ENCODE peak calls at places on chromosomes 11 and 22, in eight cellular contexts. R is IMR-90, W is uterus, C is tibial artery, J is ovary, K is GM12864, G is astrocyte of the cerebellum, X is fibroblast of mammary gland. V is an unnamed sample.

GRCh38 chr11:2730323-2731284 is 30.8 kb upstream of the KCNQ1OT1 start:
- DNase-seq in R (no peak), W (no peak), C (no peak), J (no peak), K (no peak), G (no peak), X (no peak), V (peak)

GRCh38 chr22:35711336-35711735 is 6.3 kb upstream of the APOL5 start:
- DNase-seq in R (no peak), W (no peak), C (no peak), J (no peak), K (no peak), G (no peak), X (no peak), V (no peak)

GRCh38 chr11:75576445-75577049 is 14.5 kb downstream of the SERPINH1 start:
- DNase-seq in R (peak), W (no peak), C (peak), J (peak), K (no peak), G (peak), X (peak), V (peak)

GRCh38 chr22:27405672-27406388 is 395.7 kb downstream of the MN1 start:
- DNase-seq in R (peak), W (no peak), C (peak), J (peak), K (no peak), G (no peak), X (peak), V (peak)

GRCh38 chr11:11215944-11216343 is 137.1 kb downstream of the CSNK2A3 start:
- DNase-seq in R (no peak), W (no peak), C (no peak), J (no peak), K (no peak), G (no peak), X (no peak), V (no peak)

GRCh38 chr11:36617543-36617942 is 19.5 kb upstream of the RAG2 start:
- DNase-seq in R (no peak), W (no peak), C (no peak), J (no peak), K (no peak), G (no peak), X (no peak), V (no peak)

GRCh38 chr22:50713571-50714056 is 24.4 kb upstream of the ACR start:
- DNase-seq in R (no peak), W (no peak), C (no peak), J (no peak), K (no peak), G (no peak), X (no peak), V (peak)

GRCh38 chr22:25555506-25556060 is 8.9 kb upstream of the GRK3 start:
- DNase-seq in R (no peak), W (no peak), C (no peak), J (no peak), K (no peak), G (no peak), X (no peak), V (no peak)

GRCh38 chr11:68934321-68934645 is 30.6 kb downstream of the IGHMBP2 start:
- DNase-seq in R (no peak), W (no peak), C (no peak), J (no peak), K (no peak), G (no peak), X (no peak), V (no peak)

GRCh38 chr11:35174666-35175065 is 35.7 kb downstream of the CD44 start:
- DNase-seq in R (peak), W (no peak), C (no peak), J (no peak), K (no peak), G (peak), X (peak), V (no peak)

GRCh38 chr22:18110194-18110943 is at the start of gene TUBA8:
- DNase-seq in R (peak), W (no peak), C (peak), J (peak), K (no peak), G (no peak), X (no peak), V (peak)

GRCh38 chr11:59283825-59284772 is 71.4 kb upstream of the MPEG1 start:
- DNase-seq in R (peak), W (peak), C (peak), J (peak), K (peak), G (peak), X (peak), V (no peak)

GRCh38 chr11:120562806-120563425 is 51.4 kb downstream of the GRIK4 start:
- DNase-seq in R (no peak), W (no peak), C (no peak), J (peak), K (no peak), G (no peak), X (no peak), V (peak)

GRCh38 chr11:62370743-62371440 is 33.6 kb downstream of the ASRGL1 start:
- DNase-seq in R (no peak), W (no peak), C (no peak), J (no peak), K (no peak), G (no peak), X (no peak), V (peak)

GRCh38 chr11:66367561-66368312 is 3.8 kb downstream of the SLC29A2 start:
- DNase-seq in R (no peak), W (no peak), C (no peak), J (no peak), K (no peak), G (no peak), X (no peak), V (no peak)

GRCh38 chr11:66371627-66372415 is at the start of gene SLC29A2:
- DNase-seq in R (no peak), W (no peak), C (no peak), J (no peak), K (no peak), G (no peak), X (no peak), V (peak)

GRCh38 chr11:66366844-66367477 is 4.6 kb downstream of the SLC29A2 start:
- DNase-seq in R (no peak), W (no peak), C (no peak), J (no peak), K (no peak), G (no peak), X (no peak), V (no peak)

GRCh38 chr11:66368484-66368883 is 3.1 kb downstream of the SLC29A2 start:
- DNase-seq in R (no peak), W (no peak), C (no peak), J (no peak), K (no peak), G (no peak), X (no peak), V (no peak)

GRCh38 chr11:66369073-66369894 is 2.3 kb downstream of the SLC29A2 start:
- DNase-seq in R (no peak), W (no peak), C (no peak), J (no peak), K (no peak), G (no peak), X (no peak), V (no peak)
- H3K4me3 ChIP-seq in R (no peak), W (no peak), C (no peak), J (no peak), K (no peak), G (no peak), X (no peak), V (no peak)

GRCh38 chr11:4606231-4607015 is 1.6 kb downstream of the TRIM68 start:
- DNase-seq in R (peak), W (no peak), C (no peak), J (no peak), K (no peak), G (peak), X (peak), V (no peak)
- H3K4me3 ChIP-seq in R (peak), W (no peak), C (peak), J (peak), K (no peak), G (peak), X (no peak), V (peak)

GRCh38 chr22:37820350-37820749 is 2.8 kb upstream of the GALR3 start:
- DNase-seq in R (no peak), W (no peak), C (no peak), J (no peak), K (no peak), G (no peak), X (no peak), V (no peak)

GRCh38 chr22:37822079-37822833 is 926 bp upstream of the GALR3 start:
- DNase-seq in R (no peak), W (no peak), C (no peak), J (no peak), K (no peak), G (no peak), X (no peak), V (peak)

GRCh38 chr22:37827056-37827455 is 3.9 kb downstream of the GALR3 start:
- DNase-seq in R (no peak), W (peak), C (peak), J (peak), K (no peak), G (no peak), X (no peak), V (peak)

GRCh38 chr22:37824674-37825641 is 1.8 kb downstream of the GALR3 start:
- DNase-seq in R (no peak), W (no peak), C (no peak), J (no peak), K (no peak), G (no peak), X (no peak), V (peak)

DNA sequence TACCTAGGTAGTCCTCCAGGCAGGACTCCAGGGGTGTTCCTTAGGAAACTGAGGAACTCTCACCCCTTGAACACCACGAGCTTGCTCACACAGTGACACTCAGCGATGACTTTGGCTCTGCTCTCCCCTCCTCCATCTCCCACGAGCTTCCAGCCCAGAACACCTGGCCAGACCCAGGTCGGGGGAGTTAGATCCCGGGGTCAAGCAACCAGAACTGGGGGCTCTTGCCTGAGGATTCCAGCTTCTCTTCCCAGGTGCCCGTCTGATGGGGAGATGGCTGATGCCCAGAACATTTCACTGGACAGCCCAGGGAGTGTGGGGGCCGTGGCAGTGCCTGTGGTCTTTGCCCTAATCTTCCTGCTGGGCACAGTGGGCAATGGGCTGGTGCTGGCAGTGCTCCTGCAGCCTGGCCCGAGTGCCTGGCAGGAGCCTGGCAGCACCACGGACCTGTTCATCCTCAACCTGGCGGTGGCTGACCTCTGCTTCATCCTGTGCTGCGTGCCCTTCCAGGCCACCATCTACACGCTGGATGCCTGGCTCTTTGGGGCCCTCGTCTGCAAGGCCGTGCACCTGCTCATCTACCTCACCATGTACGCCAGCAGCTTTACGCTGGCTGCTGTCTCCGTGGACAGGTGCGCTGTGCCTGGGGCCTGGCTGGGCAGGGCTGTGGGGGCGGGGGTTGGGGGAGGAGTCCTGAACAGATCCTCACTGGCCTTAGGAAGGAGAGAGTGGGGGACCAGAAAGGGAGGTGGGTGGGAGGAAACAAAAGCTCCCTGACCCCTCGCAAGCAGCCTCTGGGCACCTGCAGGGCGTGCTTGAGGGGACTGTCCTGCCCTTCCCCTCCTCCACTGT is at the start of gene GALR3:
- DNase-seq in R (no peak), W (no peak), C (no peak), J (no peak), K (no peak), G (no peak), X (no peak), V (peak)
- H3K4me3 ChIP-seq in R (no peak), W (no peak), C (no peak), J (no peak), K (no peak), G (no peak), X (no peak), V (no peak)

DNA sequence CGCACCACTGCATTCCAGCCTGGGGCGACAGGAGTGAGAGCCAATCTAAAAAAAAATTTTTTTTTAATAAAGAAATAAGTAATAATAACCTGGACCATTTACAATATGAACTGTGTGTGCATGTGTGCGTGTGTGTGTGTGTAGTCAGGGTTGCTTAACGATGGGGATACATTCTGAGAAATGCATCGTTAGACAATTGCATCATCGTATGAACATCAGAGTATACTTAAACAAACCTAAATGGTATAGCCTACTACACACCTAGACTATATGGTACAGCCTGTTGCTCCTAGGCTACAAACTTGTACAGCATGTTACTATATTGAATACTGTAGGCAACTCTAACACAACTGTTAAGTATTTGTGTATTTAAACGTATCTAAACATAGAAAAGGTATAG is 26.4 kb downstream of the RDX start:
- DNase-seq in R (no peak), W (no peak), C (no peak), J (no peak), K (no peak), G (no peak), X (no peak), V (no peak)
- H3K4me3 ChIP-seq in R (no peak), W (no peak), C (no peak), J (no peak), K (no peak), G (no peak), X (no peak), V (no peak)

GRCh38 chr22:46312056-46312455 is 15.4 kb downstream of the GTSE1 start:
- DNase-seq in R (no peak), W (no peak), C (no peak), J (no peak), K (no peak), G (no peak), X (no peak), V (no peak)
- H3K4me3 ChIP-seq in R (no peak), W (no peak), C (no peak), J (no peak), K (no peak), G (no peak), X (no peak), V (no peak)

DNA sequence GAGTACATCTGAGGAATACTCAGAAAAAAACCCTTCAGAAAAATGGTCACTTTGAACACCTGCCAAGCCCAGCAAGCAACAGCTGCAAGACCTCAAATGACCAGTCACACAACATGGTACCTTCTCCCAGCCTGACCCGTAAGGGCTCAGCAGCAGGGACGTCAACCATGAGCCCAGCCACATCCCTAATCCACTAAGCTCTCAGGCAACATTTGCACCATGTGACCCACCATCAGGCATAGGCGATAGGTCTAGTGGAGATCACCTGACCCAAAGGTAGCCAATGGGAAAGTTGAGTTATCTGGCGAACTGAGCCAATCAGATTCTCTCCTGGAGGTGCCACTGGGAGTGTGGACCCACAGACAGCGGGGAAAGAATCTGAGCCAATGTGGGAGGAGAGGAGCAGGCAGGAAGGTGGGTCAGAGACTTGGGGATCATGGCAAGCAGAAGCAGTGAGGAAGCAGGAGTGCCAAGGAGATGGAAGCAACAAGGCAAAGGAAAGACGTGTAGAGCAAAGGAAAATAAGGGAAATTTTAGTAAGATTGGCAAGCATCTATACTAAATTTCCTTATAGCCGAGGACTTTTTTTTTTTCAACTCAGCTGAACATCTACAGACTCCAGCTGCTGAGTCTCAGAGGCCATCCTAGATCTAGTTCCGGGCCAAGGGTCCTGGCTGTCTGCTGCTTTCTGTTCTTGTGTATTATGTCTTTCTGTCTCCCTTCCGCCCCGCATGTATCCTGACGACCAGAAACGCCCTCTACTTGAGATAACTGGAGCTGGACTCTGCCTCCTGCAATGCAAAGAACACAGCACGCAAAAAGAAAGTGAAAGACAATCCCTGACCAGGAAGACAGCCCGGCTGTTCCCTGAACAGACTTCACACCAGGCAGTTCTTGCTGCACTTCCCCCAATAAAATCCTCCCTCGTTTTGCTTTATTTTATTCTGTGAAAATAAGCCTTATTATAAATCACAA is 11.0 kb upstream of the PLAAT2 start:
- DNase-seq in R (peak), W (peak), C (peak), J (peak), K (no peak), G (peak), X (peak), V (peak)
- H3K4me3 ChIP-seq in R (peak), W (peak), C (peak), J (peak), K (peak), G (no peak), X (no peak), V (peak)

GRCh38 chr11:65292866-65293265 is 21.8 kb upstream of the CDC42EP2 start:
- DNase-seq in R (no peak), W (no peak), C (no peak), J (no peak), K (no peak), G (no peak), X (no peak), V (no peak)

GRCh38 chr11:65290448-65291165 is 24.1 kb upstream of the CDC42EP2 start:
- DNase-seq in R (peak), W (peak), C (peak), J (peak), K (peak), G (peak), X (peak), V (peak)

GRCh38 chr11:65293909-65294381 is 20.7 kb upstream of the CDC42EP2 start:
- DNase-seq in R (no peak), W (peak), C (no peak), J (peak), K (no peak), G (no peak), X (no peak), V (peak)

GRCh38 chr11:65288706-65289536 is 25.7 kb upstream of the CDC42EP2 start:
- DNase-seq in R (no peak), W (no peak), C (no peak), J (no peak), K (no peak), G (no peak), X (peak), V (no peak)

GRCh38 chr11:65291613-65292012 is 23.1 kb upstream of the CDC42EP2 start:
- DNase-seq in R (peak), W (no peak), C (no peak), J (peak), K (no peak), G (no peak), X (peak), V (no peak)
- H3K4me3 ChIP-seq in R (no peak), W (no peak), C (no peak), J (peak), K (no peak), G (no peak), X (no peak), V (no peak)

GRCh38 chr11:30006876-30007275 is 10.0 kb downstream of the KCNA4 start:
- DNase-seq in R (no peak), W (no peak), C (no peak), J (no peak), K (no peak), G (no peak), X (no peak), V (no peak)

GRCh38 chr11:30012346-30012745 is 4.5 kb downstream of the KCNA4 start:
- DNase-seq in R (no peak), W (no peak), C (no peak), J (no peak), K (no peak), G (no peak), X (no peak), V (no peak)

DNA sequence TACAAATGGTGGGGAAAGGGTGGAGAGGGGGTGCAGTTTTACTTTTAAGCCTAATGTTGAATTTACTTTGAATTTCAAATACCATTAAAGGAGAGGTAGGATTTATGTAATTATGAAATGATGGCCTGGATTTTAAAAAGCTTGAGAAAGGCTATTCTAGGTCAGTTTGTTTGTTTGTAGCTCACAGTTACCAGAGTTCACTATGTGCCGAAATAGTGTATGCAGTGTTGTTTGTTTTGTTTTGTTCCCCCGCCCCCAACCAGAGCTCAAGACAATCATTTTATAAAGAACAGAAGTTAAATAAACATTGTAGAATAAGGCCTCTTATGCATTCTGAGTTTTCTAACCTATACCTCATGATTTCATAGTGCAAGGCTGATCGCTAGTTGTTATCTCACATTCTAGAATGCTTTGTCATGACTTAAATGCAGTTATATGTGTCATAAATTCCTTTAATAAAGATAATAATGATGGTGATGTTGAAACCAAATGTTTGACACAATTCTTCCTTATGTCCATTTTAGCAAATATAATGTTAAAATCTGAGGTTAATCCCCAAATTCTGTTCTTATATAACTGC is 7.8 kb downstream of the KCNA4 start:
- DNase-seq in R (no peak), W (no peak), C (no peak), J (no peak), K (no peak), G (no peak), X (no peak), V (no peak)
- H3K4me3 ChIP-seq in R (no peak), W (no peak), C (no peak), J (no peak), K (no peak), G (no peak), X (no peak), V (no peak)

V was measured in right cardiac atrium.